ENCODE peak calls at places on chromosomes 11 and 22, in four cellular contexts. One of them, this sample, is unnamed.

GRCh38 chr11:69699213-69699612 is 4.6 kb downstream of the FGF19 start:
- DNase-seq in tibial nerve: no peak
- DNase-seq in spleen: peak; percentile 62
- DNase-seq in PC-3: no peak
- DNase-seq in this sample: no peak

GRCh38 chr11:27423125-27423524 is 49.5 kb downstream of the LGR4 start:
- DNase-seq in tibial nerve: peak; percentile 17
- DNase-seq in spleen: no peak
- DNase-seq in PC-3: no peak
- DNase-seq in this sample: peak; percentile 17

GRCh38 chr22:49753961-49754673 is 73.6 kb downstream of the BRD1 start:
- DNase-seq in tibial nerve: no peak
- DNase-seq in spleen: no peak
- DNase-seq in PC-3: no peak
- DNase-seq in this sample: no peak

GRCh38 chr11:106276859-106277436 is 199.5 kb downstream of the AASDHPPT start:
- DNase-seq in tibial nerve: no peak
- DNase-seq in spleen: no peak
- DNase-seq in PC-3: peak; percentile 62
- DNase-seq in this sample: no peak

GRCh38 chr11:64916040-64916847 is 765 bp downstream of the ATG2A start:
- DNase-seq in tibial nerve: peak; percentile 53
- DNase-seq in spleen: peak; percentile 89
- DNase-seq in PC-3: peak; percentile 22
- DNase-seq in this sample: no peak

GRCh38 chr11:119729581-119730346 is 764 bp upstream of the NECTIN1 start:
- DNase-seq in tibial nerve: peak; percentile 50
- DNase-seq in spleen: peak; percentile 85
- DNase-seq in PC-3: peak; percentile 80
- DNase-seq in this sample: peak; percentile 16

GRCh38 chr11:102139081-102139498 is 28.8 kb downstream of the YAP1 start:
- DNase-seq in tibial nerve: no peak
- DNase-seq in spleen: no peak
- DNase-seq in PC-3: peak; percentile 89
- DNase-seq in this sample: peak; percentile 74

GRCh38 chr22:19965771-19966709 is 24.4 kb upstream of the TXNRD2 start:
- DNase-seq in tibial nerve: no peak
- DNase-seq in spleen: no peak
- DNase-seq in PC-3: no peak
- DNase-seq in this sample: no peak

GRCh38 chr11:72985645-72986044 is 156.5 kb downstream of the FCHSD2 start:
- DNase-seq in tibial nerve: no peak
- DNase-seq in spleen: no peak
- DNase-seq in PC-3: no peak
- DNase-seq in this sample: no peak

GRCh38 chr22:26494506-26494905 is 10.8 kb downstream of the SRRD start:
- DNase-seq in tibial nerve: no peak
- DNase-seq in spleen: no peak
- DNase-seq in PC-3: no peak
- DNase-seq in this sample: no peak

GRCh38 chr22:43796567-43796966 is 15.5 kb downstream of the EFCAB6 start:
- DNase-seq in tibial nerve: no peak
- DNase-seq in spleen: no peak
- DNase-seq in PC-3: peak; percentile 41
- DNase-seq in this sample: peak; percentile 34

GRCh38 chr11:76162336-76163288 is 43.7 kb downstream of the WNT11 start:
- DNase-seq in tibial nerve: no peak
- DNase-seq in spleen: peak; percentile 69
- DNase-seq in PC-3: no peak
- DNase-seq in this sample: no peak

GRCh38 chr22:48100685-48101417 is 1338.4 kb downstream of the TBC1D22A start:
- DNase-seq in tibial nerve: no peak
- DNase-seq in spleen: no peak
- DNase-seq in PC-3: no peak
- DNase-seq in this sample: no peak

GRCh38 chr22:36156515-36157419 is 3.8 kb downstream of the APOL3 start:
- DNase-seq in tibial nerve: peak; percentile 93
- DNase-seq in spleen: peak; percentile 84
- DNase-seq in PC-3: peak; percentile 58
- DNase-seq in this sample: peak; percentile 81
- H3K4me3 ChIP-seq in tibial nerve: peak overlapping the region; percentile 23
- H3K4me3 ChIP-seq in spleen: peak overlapping the region; percentile 46
- H3K4me3 ChIP-seq in PC-3: peak overlapping the region; percentile 55
- H3K4me3 ChIP-seq in this sample: peak overlapping the region; percentile 44

GRCh38 chr11:37474889-37475288 is 876.9 kb upstream of the RAG2 start:
- DNase-seq in tibial nerve: no peak
- DNase-seq in spleen: no peak
- DNase-seq in PC-3: no peak
- DNase-seq in this sample: no peak
- H3K4me3 ChIP-seq in tibial nerve: no peak overlapping the region
- H3K4me3 ChIP-seq in spleen: no peak overlapping the region
- H3K4me3 ChIP-seq in PC-3: no peak overlapping the region
- H3K4me3 ChIP-seq in this sample: no peak overlapping the region

GRCh38 chr11:94544832-94545640 is 1.3 kb downstream of the FUT4 start:
- DNase-seq in tibial nerve: no peak
- DNase-seq in spleen: peak; percentile 88
- DNase-seq in PC-3: no peak
- DNase-seq in this sample: no peak
- H3K4me3 ChIP-seq in tibial nerve: peak overlapping the region; percentile 77
- H3K4me3 ChIP-seq in spleen: peak overlapping the region; percentile 82
- H3K4me3 ChIP-seq in PC-3: peak overlapping the region; percentile 67
- H3K4me3 ChIP-seq in this sample: peak overlapping the region; percentile 63

GRCh38 chr11:62432695-62433094 is 13.9 kb downstream of the SCGB1A1 start:
- DNase-seq in tibial nerve: no peak
- DNase-seq in spleen: no peak
- DNase-seq in PC-3: no peak
- DNase-seq in this sample: no peak

GRCh38 chr11:62433553-62434301 is 14.9 kb downstream of the SCGB1A1 start:
- DNase-seq in tibial nerve: peak; percentile 54
- DNase-seq in spleen: no peak
- DNase-seq in PC-3: no peak
- DNase-seq in this sample: no peak

GRCh38 chr11:62431171-62431895 is 12.5 kb downstream of the SCGB1A1 start:
- DNase-seq in tibial nerve: no peak
- DNase-seq in spleen: no peak
- DNase-seq in PC-3: peak; percentile 60
- DNase-seq in this sample: peak; percentile 16

GRCh38 chr11:62435741-62436485 is 17.1 kb downstream of the SCGB1A1 start:
- DNase-seq in tibial nerve: no peak
- DNase-seq in spleen: no peak
- DNase-seq in PC-3: no peak
- DNase-seq in this sample: no peak

GRCh38 chr11:62433141-62433543 is 14.3 kb downstream of the SCGB1A1 start:
- DNase-seq in tibial nerve: no peak
- DNase-seq in spleen: no peak
- DNase-seq in PC-3: no peak
- DNase-seq in this sample: no peak
- H3K4me3 ChIP-seq in tibial nerve: no peak overlapping the region
- H3K4me3 ChIP-seq in spleen: no peak overlapping the region
- H3K4me3 ChIP-seq in PC-3: no peak overlapping the region
- H3K4me3 ChIP-seq in this sample: no peak overlapping the region

GRCh38 chr11:67242548-67242947 is 23.7 kb upstream of the GRK2 start:
- DNase-seq in tibial nerve: no peak
- DNase-seq in spleen: no peak
- DNase-seq in PC-3: no peak
- DNase-seq in this sample: no peak
- H3K4me3 ChIP-seq in tibial nerve: no peak overlapping the region
- H3K4me3 ChIP-seq in spleen: peak overlapping the region; percentile 62
- H3K4me3 ChIP-seq in PC-3: peak overlapping the region; percentile 89
- H3K4me3 ChIP-seq in this sample: peak overlapping the region; percentile 6

GRCh38 chr22:46145896-46146295 is 4.4 kb upstream of the PPARA start:
- DNase-seq in tibial nerve: no peak
- DNase-seq in spleen: no peak
- DNase-seq in PC-3: no peak
- DNase-seq in this sample: no peak
- H3K4me3 ChIP-seq in tibial nerve: no peak overlapping the region
- H3K4me3 ChIP-seq in spleen: no peak overlapping the region
- H3K4me3 ChIP-seq in PC-3: no peak overlapping the region
- H3K4me3 ChIP-seq in this sample: no peak overlapping the region

GRCh38 chr22:46267431-46268279 is at the start of gene TTC38:
- DNase-seq in tibial nerve: peak; percentile 85
- DNase-seq in spleen: peak; percentile 94
- DNase-seq in PC-3: peak; percentile 81
- DNase-seq in this sample: peak; percentile 66

GRCh38 chr22:46259374-46259773 is 3.8 kb downstream of the PKDREJ start:
- DNase-seq in tibial nerve: no peak
- DNase-seq in spleen: no peak
- DNase-seq in PC-3: no peak
- DNase-seq in this sample: no peak

GRCh38 chr22:46262449-46263207 is 515 bp downstream of the PKDREJ start:
- DNase-seq in tibial nerve: peak; percentile 52
- DNase-seq in spleen: peak; percentile 92
- DNase-seq in PC-3: no peak
- DNase-seq in this sample: peak; percentile 30

GRCh38 chr22:46260038-46260437 is 3.1 kb downstream of the PKDREJ start:
- DNase-seq in tibial nerve: no peak
- DNase-seq in spleen: no peak
- DNase-seq in PC-3: no peak
- DNase-seq in this sample: no peak

DNA sequence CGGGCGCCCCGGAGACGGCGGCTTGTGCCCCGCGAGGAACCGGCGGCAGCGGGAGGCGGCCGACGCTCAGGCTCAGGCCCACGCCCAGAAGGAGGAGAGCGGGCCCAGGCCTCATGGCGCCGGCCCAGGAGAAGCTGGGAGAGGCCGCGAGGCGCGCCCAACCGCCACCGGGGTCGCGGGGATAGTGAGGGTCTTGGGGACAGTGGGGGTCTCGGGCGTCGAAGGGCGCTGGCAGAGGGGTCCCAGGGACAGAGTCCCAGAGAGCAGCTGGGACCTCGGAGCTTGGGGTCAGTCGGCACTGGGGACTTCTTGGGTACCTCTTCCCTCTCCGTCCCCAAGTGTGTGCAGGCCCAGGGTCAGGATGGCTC is at the start of gene PKDREJ:
- DNase-seq in tibial nerve: no peak
- DNase-seq in spleen: no peak
- DNase-seq in PC-3: no peak
- DNase-seq in this sample: no peak
- H3K4me3 ChIP-seq in tibial nerve: no peak within 1 kb of the TSS
- H3K4me3 ChIP-seq in spleen: no peak within 1 kb of the TSS
- H3K4me3 ChIP-seq in PC-3: no peak within 1 kb of the TSS
- H3K4me3 ChIP-seq in this sample: no peak within 1 kb of the TSS

DNA sequence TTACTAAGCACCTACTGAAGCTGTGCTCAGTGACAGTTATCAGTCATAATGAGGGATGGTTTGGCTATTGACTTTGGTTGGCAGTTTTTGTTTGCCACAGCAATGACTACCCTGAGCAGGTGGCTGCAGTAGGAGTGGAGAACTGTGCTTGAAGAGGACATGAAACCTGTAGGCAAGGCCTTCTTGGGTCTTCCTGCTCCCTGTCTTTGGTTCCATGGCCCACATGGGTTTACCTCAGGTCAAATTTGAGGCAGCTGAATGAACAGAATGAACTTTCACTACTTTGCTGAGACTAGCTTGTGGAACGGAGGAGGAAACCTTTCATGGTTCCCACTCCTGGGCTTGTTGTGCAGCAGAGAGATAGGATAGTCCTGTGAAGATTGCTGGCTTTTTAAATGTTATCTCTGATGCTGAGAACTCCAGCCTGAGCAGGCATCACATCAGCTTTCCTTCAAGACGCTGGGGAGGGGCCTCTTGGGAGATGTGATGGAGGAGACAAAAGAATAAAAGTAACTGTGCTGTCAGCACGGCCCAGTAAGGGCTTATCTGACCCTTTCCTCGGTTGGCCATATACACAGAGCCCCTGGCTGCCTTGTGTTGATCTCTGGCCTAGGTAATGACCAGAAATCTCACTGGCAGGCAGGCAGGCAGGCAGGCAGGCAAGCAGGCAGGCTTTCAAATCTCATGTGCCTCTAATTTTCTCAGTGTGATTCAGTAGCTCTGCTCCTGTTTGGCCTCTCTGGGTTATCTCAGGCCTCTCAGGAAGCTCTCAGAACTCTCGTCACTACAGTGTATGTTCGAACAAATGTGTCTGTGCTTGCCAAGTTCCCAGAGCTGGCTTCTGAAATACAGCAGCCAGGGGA is 12.0 kb downstream of the STIM1 start:
- DNase-seq in tibial nerve: no peak
- DNase-seq in spleen: no peak
- DNase-seq in PC-3: no peak
- DNase-seq in this sample: peak; percentile 29
- H3K4me3 ChIP-seq in tibial nerve: no peak overlapping the region
- H3K4me3 ChIP-seq in spleen: no peak overlapping the region
- H3K4me3 ChIP-seq in PC-3: no peak overlapping the region
- H3K4me3 ChIP-seq in this sample: no peak overlapping the region

DNA sequence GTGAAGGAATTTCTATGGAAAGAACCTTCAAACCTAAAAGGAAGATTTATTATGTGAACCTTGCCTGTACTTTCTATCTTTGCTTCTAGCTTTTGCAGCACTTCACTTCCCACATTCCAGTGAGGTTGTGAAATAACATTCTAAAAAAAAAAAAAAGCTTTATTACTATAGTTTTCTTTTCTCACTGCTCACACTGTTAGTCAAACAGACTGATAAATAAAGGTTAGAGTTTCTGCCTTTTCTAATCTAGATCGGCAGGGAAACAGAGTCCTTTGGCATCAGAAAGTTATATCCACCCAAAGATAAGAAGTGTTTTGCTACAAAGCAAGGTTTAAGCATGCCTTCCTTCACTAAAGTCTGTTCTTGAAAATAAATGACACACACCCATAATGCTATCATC is 2.8 kb downstream of the AAMDC start:
- DNase-seq in tibial nerve: no peak
- DNase-seq in spleen: no peak
- DNase-seq in PC-3: no peak
- DNase-seq in this sample: no peak
- H3K4me3 ChIP-seq in tibial nerve: no peak overlapping the region
- H3K4me3 ChIP-seq in spleen: no peak overlapping the region
- H3K4me3 ChIP-seq in PC-3: no peak overlapping the region
- H3K4me3 ChIP-seq in this sample: no peak overlapping the region